ENCODE peak calls at places on chromosomes 6 and 20, in nine cellular contexts. One of them, this sample, is unnamed.

GRCh38 chr6:27214126-27214601 is 33.3 kb upstream of the PRSS16 start:
- DNase-seq in GM12891: no peak
- DNase-seq in HepG2: no peak
- DNase-seq in upper lobe of left lung: no peak
- DNase-seq in body of pancreas: no peak
- DNase-seq in IMR-90: no peak
- DNase-seq in breast epithelium: no peak
- DNase-seq in HCT116: no peak
- DNase-seq in right lobe of liver: no peak
- DNase-seq in this sample: peak

GRCh38 chr20:46011631-46012482 is 3.1 kb downstream of the MMP9 start:
- DNase-seq in GM12891: no peak
- DNase-seq in HepG2: peak
- DNase-seq in upper lobe of left lung: peak
- DNase-seq in body of pancreas: no peak
- DNase-seq in IMR-90: peak
- DNase-seq in breast epithelium: no peak
- DNase-seq in HCT116: peak
- DNase-seq in right lobe of liver: peak
- DNase-seq in this sample: peak

GRCh38 chr6:125173341-125173740 is 19.8 kb downstream of the TPD52L1 start:
- DNase-seq in GM12891: no peak
- DNase-seq in HepG2: no peak
- DNase-seq in upper lobe of left lung: peak
- DNase-seq in body of pancreas: no peak
- DNase-seq in IMR-90: no peak
- DNase-seq in breast epithelium: no peak
- DNase-seq in HCT116: no peak
- DNase-seq in right lobe of liver: no peak
- DNase-seq in this sample: no peak

GRCh38 chr6:18528084-18528743 is 141.1 kb downstream of the RNF144B start:
- DNase-seq in GM12891: no peak
- DNase-seq in HepG2: no peak
- DNase-seq in upper lobe of left lung: no peak
- DNase-seq in body of pancreas: no peak
- DNase-seq in IMR-90: peak
- DNase-seq in breast epithelium: no peak
- DNase-seq in HCT116: no peak
- DNase-seq in right lobe of liver: no peak
- DNase-seq in this sample: no peak

GRCh38 chr20:19746396-19746795 is 11.7 kb upstream of the RIN2 start:
- DNase-seq in GM12891: no peak
- DNase-seq in HepG2: no peak
- DNase-seq in upper lobe of left lung: no peak
- DNase-seq in body of pancreas: no peak
- DNase-seq in IMR-90: no peak
- DNase-seq in breast epithelium: no peak
- DNase-seq in HCT116: no peak
- DNase-seq in right lobe of liver: no peak
- DNase-seq in this sample: no peak

GRCh38 chr6:108969776-108970175 is 121.6 kb downstream of the ARMC2 start:
- DNase-seq in GM12891: no peak
- DNase-seq in HepG2: no peak
- DNase-seq in upper lobe of left lung: no peak
- DNase-seq in body of pancreas: no peak
- DNase-seq in IMR-90: no peak
- DNase-seq in breast epithelium: no peak
- DNase-seq in HCT116: no peak
- DNase-seq in right lobe of liver: no peak
- DNase-seq in this sample: no peak

GRCh38 chr6:154408906-154409500 is 52.4 kb upstream of the IPCEF1 start:
- DNase-seq in GM12891: peak
- DNase-seq in HepG2: no peak
- DNase-seq in upper lobe of left lung: no peak
- DNase-seq in body of pancreas: no peak
- DNase-seq in IMR-90: peak
- DNase-seq in breast epithelium: no peak
- DNase-seq in HCT116: no peak
- DNase-seq in right lobe of liver: no peak
- DNase-seq in this sample: no peak

GRCh38 chr6:7145269-7146078 is 37.7 kb downstream of the RREB1 start:
- DNase-seq in GM12891: no peak
- DNase-seq in HepG2: no peak
- DNase-seq in upper lobe of left lung: peak
- DNase-seq in body of pancreas: peak
- DNase-seq in IMR-90: no peak
- DNase-seq in breast epithelium: no peak
- DNase-seq in HCT116: no peak
- DNase-seq in right lobe of liver: no peak
- DNase-seq in this sample: peak

GRCh38 chr6:20680697-20681165 is 146.5 kb downstream of the CDKAL1 start:
- DNase-seq in GM12891: no peak
- DNase-seq in HepG2: no peak
- DNase-seq in upper lobe of left lung: no peak
- DNase-seq in body of pancreas: no peak
- DNase-seq in IMR-90: peak
- DNase-seq in breast epithelium: no peak
- DNase-seq in HCT116: no peak
- DNase-seq in right lobe of liver: no peak
- DNase-seq in this sample: no peak

GRCh38 chr6:75750925-75751324 is 1.9 kb downstream of the MYO6 start:
- DNase-seq in GM12891: no peak
- DNase-seq in HepG2: no peak
- DNase-seq in upper lobe of left lung: no peak
- DNase-seq in body of pancreas: no peak
- DNase-seq in IMR-90: no peak
- DNase-seq in breast epithelium: no peak
- DNase-seq in HCT116: no peak
- DNase-seq in right lobe of liver: no peak
- DNase-seq in this sample: no peak

GRCh38 chr20:48098099-48098498 is 312.8 kb upstream of the SULF2 start:
- DNase-seq in GM12891: no peak
- DNase-seq in HepG2: no peak
- DNase-seq in upper lobe of left lung: no peak
- DNase-seq in body of pancreas: no peak
- DNase-seq in IMR-90: no peak
- DNase-seq in breast epithelium: no peak
- DNase-seq in HCT116: peak
- DNase-seq in right lobe of liver: no peak
- DNase-seq in this sample: no peak

GRCh38 chr20:58792426-58792825 is 58.3 kb downstream of the GNAS-AS1 start:
- DNase-seq in GM12891: no peak
- DNase-seq in HepG2: no peak
- DNase-seq in upper lobe of left lung: no peak
- DNase-seq in body of pancreas: no peak
- DNase-seq in IMR-90: no peak
- DNase-seq in breast epithelium: no peak
- DNase-seq in HCT116: no peak
- DNase-seq in right lobe of liver: no peak
- DNase-seq in this sample: no peak

GRCh38 chr20:63071541-63072181 is 64.9 kb upstream of the BHLHE23 start:
- DNase-seq in GM12891: no peak
- DNase-seq in HepG2: no peak
- DNase-seq in upper lobe of left lung: no peak
- DNase-seq in body of pancreas: no peak
- DNase-seq in IMR-90: peak
- DNase-seq in breast epithelium: no peak
- DNase-seq in HCT116: no peak
- DNase-seq in right lobe of liver: peak
- DNase-seq in this sample: peak

GRCh38 chr20:50305636-50306477 is 115.2 kb downstream of the CEBPB start:
- DNase-seq in GM12891: no peak
- DNase-seq in HepG2: peak
- DNase-seq in upper lobe of left lung: peak
- DNase-seq in body of pancreas: peak
- DNase-seq in IMR-90: no peak
- DNase-seq in breast epithelium: no peak
- DNase-seq in HCT116: no peak
- DNase-seq in right lobe of liver: peak
- DNase-seq in this sample: no peak

GRCh38 chr20:22652685-22653568 is 68.6 kb upstream of the FOXA2 start:
- DNase-seq in GM12891: no peak
- DNase-seq in HepG2: no peak
- DNase-seq in upper lobe of left lung: no peak
- DNase-seq in body of pancreas: no peak
- DNase-seq in IMR-90: no peak
- DNase-seq in breast epithelium: no peak
- DNase-seq in HCT116: no peak
- DNase-seq in right lobe of liver: no peak
- DNase-seq in this sample: no peak

GRCh38 chr6:7269816-7270215 is 43.2 kb downstream of the SSR1 start:
- DNase-seq in GM12891: no peak
- DNase-seq in HepG2: no peak
- DNase-seq in upper lobe of left lung: no peak
- DNase-seq in body of pancreas: no peak
- DNase-seq in IMR-90: no peak
- DNase-seq in breast epithelium: no peak
- DNase-seq in HCT116: no peak
- DNase-seq in right lobe of liver: no peak
- DNase-seq in this sample: no peak

GRCh38 chr6:118468682-118469465 is 79.2 kb upstream of the PLN start:
- DNase-seq in GM12891: no peak
- DNase-seq in HepG2: peak
- DNase-seq in upper lobe of left lung: no peak
- DNase-seq in body of pancreas: no peak
- DNase-seq in IMR-90: peak
- DNase-seq in breast epithelium: no peak
- DNase-seq in HCT116: no peak
- DNase-seq in right lobe of liver: no peak
- DNase-seq in this sample: no peak

GRCh38 chr20:50824137-50824536 is 29.3 kb downstream of the BCAS4 start:
- DNase-seq in GM12891: no peak
- DNase-seq in HepG2: no peak
- DNase-seq in upper lobe of left lung: peak
- DNase-seq in body of pancreas: peak
- DNase-seq in IMR-90: peak
- DNase-seq in breast epithelium: peak
- DNase-seq in HCT116: no peak
- DNase-seq in right lobe of liver: no peak
- DNase-seq in this sample: no peak

GRCh38 chr6:41442800-41443501 is 103.2 kb upstream of the FOXP4 start:
- DNase-seq in GM12891: no peak
- DNase-seq in HepG2: no peak
- DNase-seq in upper lobe of left lung: peak
- DNase-seq in body of pancreas: peak
- DNase-seq in IMR-90: peak
- DNase-seq in breast epithelium: no peak
- DNase-seq in HCT116: no peak
- DNase-seq in right lobe of liver: no peak
- DNase-seq in this sample: peak

DNA sequence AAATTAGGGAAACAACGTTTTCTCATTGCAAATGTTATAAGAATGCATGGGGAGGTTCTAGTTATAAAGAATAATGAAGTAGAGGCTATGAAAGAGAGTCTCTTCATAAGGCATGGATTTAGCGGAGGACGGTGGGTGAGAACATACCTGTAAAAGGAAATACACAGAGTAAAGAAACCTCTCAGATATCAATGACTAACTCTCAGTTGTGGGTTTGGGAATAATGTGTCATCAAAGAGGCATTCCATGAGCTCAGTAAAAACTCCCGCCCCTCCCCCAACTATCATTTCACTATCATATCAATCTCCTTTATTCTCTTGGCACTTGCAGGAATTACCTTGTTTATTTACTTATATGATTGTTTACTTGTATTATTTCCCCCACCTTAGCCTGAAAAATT is 695.4 kb downstream of the PTPRT start:
- DNase-seq in GM12891: no peak
- DNase-seq in HepG2: no peak
- DNase-seq in upper lobe of left lung: no peak
- DNase-seq in body of pancreas: no peak
- DNase-seq in IMR-90: no peak
- DNase-seq in breast epithelium: no peak
- DNase-seq in HCT116: no peak
- DNase-seq in right lobe of liver: no peak
- DNase-seq in this sample: no peak
- TF ChIP-seq POLR2A in GM12891: no peak
- TF ChIP-seq POLR2A in HepG2: no peak
- TF ChIP-seq POLR2A in upper lobe of left lung: no peak
- TF ChIP-seq POLR2A in body of pancreas: no peak
- TF ChIP-seq POLR2A in IMR-90: no peak
- TF ChIP-seq POLR2A in breast epithelium: no peak
- TF ChIP-seq POLR2A in HCT116: no peak
- TF ChIP-seq POLR2A in right lobe of liver: no peak
- TF ChIP-seq POLR2A in this sample: no peak

DNA sequence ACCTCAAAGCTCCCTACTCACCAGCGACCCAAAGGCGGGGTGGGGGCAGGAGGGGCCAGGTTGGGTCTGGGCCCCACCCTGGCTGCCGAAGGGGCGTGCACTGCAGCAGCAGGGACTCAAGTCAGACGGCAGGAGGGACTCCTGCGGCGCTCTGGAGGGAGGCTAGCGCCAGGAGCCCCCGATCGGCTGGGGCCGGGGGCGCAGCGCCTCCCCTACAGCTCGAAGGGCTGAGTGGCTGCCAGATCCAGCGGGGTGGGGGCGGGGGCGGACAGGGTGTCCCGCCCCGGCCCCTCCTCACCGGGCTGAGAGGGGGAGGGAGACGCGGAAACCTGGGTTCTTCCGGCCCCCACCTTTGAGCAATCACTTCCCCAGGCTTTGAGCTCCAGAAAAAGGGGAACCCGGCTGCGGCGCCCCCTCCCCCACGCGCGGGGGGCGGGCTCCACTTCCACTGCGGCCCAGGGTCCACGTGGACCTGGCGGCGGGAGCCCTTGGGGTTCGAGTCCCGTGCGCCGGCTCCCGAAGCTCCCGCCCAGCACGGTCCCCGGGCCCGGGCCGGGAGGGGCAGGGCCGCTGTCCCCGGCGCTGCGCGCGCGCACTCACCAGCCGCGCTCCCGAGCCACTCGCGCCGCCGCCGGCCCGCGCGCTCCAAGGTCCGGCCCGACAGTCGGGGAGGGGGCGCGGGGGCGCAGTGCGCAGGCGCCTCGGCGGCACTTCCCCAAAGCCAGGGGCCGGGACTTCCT is at the start of gene RGS19:
- DNase-seq in GM12891: peak
- DNase-seq in HepG2: peak
- DNase-seq in upper lobe of left lung: peak
- DNase-seq in body of pancreas: peak
- DNase-seq in IMR-90: peak
- DNase-seq in breast epithelium: no peak
- DNase-seq in HCT116: no peak
- DNase-seq in right lobe of liver: peak
- DNase-seq in this sample: peak
- TF ChIP-seq POLR2A in GM12891: no peak
- TF ChIP-seq POLR2A in HepG2: no peak
- TF ChIP-seq POLR2A in upper lobe of left lung: peak
- TF ChIP-seq POLR2A in body of pancreas: peak
- TF ChIP-seq POLR2A in IMR-90: no peak
- TF ChIP-seq POLR2A in breast epithelium: no peak
- TF ChIP-seq POLR2A in HCT116: no peak
- TF ChIP-seq POLR2A in right lobe of liver: peak
- TF ChIP-seq POLR2A in this sample: no peak

GRCh38 chr6:34696739-34697543 is at the start of gene ILRUN:
- DNase-seq in GM12891: peak
- DNase-seq in HepG2: peak
- DNase-seq in upper lobe of left lung: peak
- DNase-seq in body of pancreas: peak
- DNase-seq in IMR-90: peak
- DNase-seq in breast epithelium: peak
- DNase-seq in HCT116: peak
- DNase-seq in right lobe of liver: peak
- DNase-seq in this sample: peak
- TF ChIP-seq POLR2A in GM12891: no peak
- TF ChIP-seq POLR2A in HepG2: no peak
- TF ChIP-seq POLR2A in upper lobe of left lung: peak
- TF ChIP-seq POLR2A in body of pancreas: peak
- TF ChIP-seq POLR2A in IMR-90: no peak
- TF ChIP-seq POLR2A in breast epithelium: peak
- TF ChIP-seq POLR2A in HCT116: peak
- TF ChIP-seq POLR2A in right lobe of liver: peak
- TF ChIP-seq POLR2A in this sample: peak

GRCh38 chr20:35615667-35616464 is at the start of gene SPAG4:
- DNase-seq in GM12891: peak
- DNase-seq in HepG2: no peak
- DNase-seq in upper lobe of left lung: peak
- DNase-seq in body of pancreas: peak
- DNase-seq in IMR-90: peak
- DNase-seq in breast epithelium: peak
- DNase-seq in HCT116: no peak
- DNase-seq in right lobe of liver: peak
- DNase-seq in this sample: peak
- TF ChIP-seq POLR2A in GM12891: peak
- TF ChIP-seq POLR2A in HepG2: peak
- TF ChIP-seq POLR2A in upper lobe of left lung: peak
- TF ChIP-seq POLR2A in body of pancreas: peak
- TF ChIP-seq POLR2A in IMR-90: peak
- TF ChIP-seq POLR2A in breast epithelium: no peak
- TF ChIP-seq POLR2A in HCT116: no peak
- TF ChIP-seq POLR2A in right lobe of liver: peak
- TF ChIP-seq POLR2A in this sample: peak

This sample was measured in erythroblast.